ENCODE peak calls at places on chromosomes 11 and 22, in seven cellular contexts. L, P, H, Y, J, F and A are unnamed samples.

GRCh38 chr11:88402784-88403183 is 65.2 kb upstream of the CTSC start:
- DNase-seq in H (no peak), F (no peak), J (no peak), L (no peak), P (peak), Y (peak), A (no peak)

GRCh38 chr11:2740275-2740940 is 40.6 kb upstream of the KCNQ1OT1 start:
- DNase-seq in H (no peak), Y (no peak), J (no peak), P (no peak), F (no peak), L (no peak), A (no peak)

GRCh38 chr11:129018991-129019390 is 76.3 kb upstream of the TP53AIP1 start:
- DNase-seq in F (no peak), P (no peak), Y (peak), J (no peak), L (no peak), H (no peak), A (no peak)

GRCh38 chr22:22578702-22579424 is 19.8 kb upstream of the PRAME start:
- DNase-seq in L (no peak), J (no peak), Y (no peak), P (peak), F (no peak), H (no peak), A (no peak)

GRCh38 chr11:128719556-128719824 is 25.6 kb downstream of the FLI1 start:
- DNase-seq in H (no peak), P (no peak), L (no peak), J (no peak), Y (no peak), F (no peak), A (no peak)

GRCh38 chr22:39913886-39914285 is 13.0 kb downstream of the GRAP2 start:
- DNase-seq in F (no peak), J (no peak), H (no peak), Y (no peak), P (no peak), L (no peak), A (no peak)

GRCh38 chr11:75532200-75532972 is 6.6 kb upstream of the GDPD5 start:
- DNase-seq in H (peak), F (peak), Y (peak), P (peak), L (peak), J (peak), A (peak)

GRCh38 chr11:69873166-69874077 is 54.2 kb upstream of the FGF3 start:
- DNase-seq in J (no peak), P (no peak), Y (no peak), F (no peak), H (no peak), L (no peak), A (no peak)

GRCh38 chr11:65786786-65787636 is at the start of gene OVOL1:
- DNase-seq in Y (peak), P (no peak), H (no peak), L (peak), F (no peak), J (no peak), A (no peak)

GRCh38 chr11:40219401-40219800 is 1240.1 kb downstream of the LRRC4C start:
- DNase-seq in J (no peak), Y (no peak), H (no peak), L (no peak), P (no peak), F (no peak), A (no peak)

GRCh38 chr11:86955674-86956522 is 703 bp upstream of the FZD4 start:
- DNase-seq in J (peak), P (peak), L (peak), F (peak), H (peak), Y (peak), A (peak)

GRCh38 chr11:78406568-78407196 is 10.9 kb downstream of the GAB2 start:
- DNase-seq in L (no peak), H (no peak), Y (peak), F (no peak), J (no peak), P (no peak), A (no peak)

GRCh38 chr22:23269441-23270211 is 89.3 kb downstream of the BCR start:
- DNase-seq in Y (no peak), J (no peak), L (no peak), P (no peak), H (peak), F (no peak), A (no peak)

GRCh38 chr22:23357028-23357427 is 176.7 kb downstream of the BCR start:
- DNase-seq in F (no peak), P (no peak), L (no peak), J (no peak), Y (no peak), H (no peak), A (no peak)

GRCh38 chr22:37314315-37315046 is 32.2 kb downstream of the CYTH4 start:
- DNase-seq in J (peak), L (no peak), Y (no peak), F (no peak), H (peak), P (peak), A (peak)

GRCh38 chr22:46269564-46269963 is 1.8 kb downstream of the TTC38 start:
- DNase-seq in L (no peak), Y (no peak), J (no peak), H (no peak), P (no peak), F (no peak), A (no peak)

GRCh38 chr11:12862761-12863469 is 146.2 kb upstream of the RASSF10 start:
- DNase-seq in Y (no peak), H (no peak), P (peak), J (no peak), L (no peak), F (peak), A (no peak)

GRCh38 chr11:9568161-9568853 is 5.2 kb upstream of the WEE1 start:
- DNase-seq in P (peak), Y (no peak), L (no peak), F (no peak), H (no peak), J (no peak), A (no peak)

GRCh38 chr22:33555814-33556522 is 364.3 kb downstream of the LARGE1 start:
- DNase-seq in H (no peak), Y (no peak), J (peak), F (no peak), P (no peak), L (no peak), A (no peak)

GRCh38 chr22:41914611-41915034 is 251 bp downstream of the SHISA8 start:
- DNase-seq in J (no peak), L (no peak), Y (no peak), P (no peak), H (no peak), F (no peak), A (no peak)